ENCODE peak calls at places on chromosomes 12 and 14, in six cellular contexts. J is NB4; Y is endodermal cell; M is BE2C; F is Jurkat, Clone E6-1; N is heart right ventricle. T is an unnamed sample.

GRCh38 chr12:110421159-110421661 is 17.7 kb upstream of the ANAPC7 start:
- DNase-seq in F (no peak), N (no peak), Y (no peak), M (no peak), J (no peak), T (no peak)

GRCh38 chr12:53079226-53080117 is at the start of gene SPRYD3:
- DNase-seq in F (peak; percentile 90), Y (peak; percentile 100), J (peak; percentile 99), M (peak; percentile 97), N (peak; percentile 96), T (peak; percentile 92)

GRCh38 chr12:40820794-40821484 is 128.7 kb downstream of the CNTN1 start:
- DNase-seq in Y (no peak), J (no peak), F (no peak), M (no peak), N (no peak), T (no peak)

GRCh38 chr14:44895716-44896115 is 66.0 kb downstream of the KLHL28 start:
- DNase-seq in Y (no peak), N (no peak), M (no peak), J (no peak), F (no peak), T (peak; percentile 35)

GRCh38 chr14:94773017-94773681 is 3.2 kb upstream of the GSC start:
- DNase-seq in M (no peak), Y (peak; percentile 88), J (no peak), N (no peak), F (no peak), T (no peak)

GRCh38 chr12:54417712-54418440 is 1.2 kb downstream of the ITGA5 start:
- DNase-seq in M (no peak), Y (peak; percentile 77), N (peak; percentile 40), J (peak; percentile 62), F (no peak), T (no peak)

GRCh38 chr14:73833530-73834257 is 17.9 kb upstream of the PTGR2 start:
- DNase-seq in Y (peak; percentile 67), J (no peak), M (no peak), F (no peak), N (peak; percentile 40), T (peak; percentile 66)

GRCh38 chr12:107317751-107318553 is 224.6 kb upstream of the CRY1 start:
- DNase-seq in Y (peak; percentile 99), F (peak; percentile 85), N (peak; percentile 69), M (peak; percentile 95), J (peak; percentile 95), T (peak; percentile 70)

GRCh38 chr14:68320495-68320894 is 472.4 kb downstream of the ZFP36L1 start:
- DNase-seq in N (no peak), M (no peak), Y (no peak), J (no peak), F (no peak), T (no peak)

GRCh38 chr14:61140872-61141271 is 140.3 kb downstream of the TMEM30B start:
- DNase-seq in M (no peak), J (no peak), F (no peak), Y (no peak), N (no peak), T (peak; percentile 88)

GRCh38 chr12:122096591-122097149 is 18.1 kb downstream of the MLXIP start:
- DNase-seq in J (no peak), M (no peak), Y (no peak), N (no peak), F (no peak), T (no peak)

GRCh38 chr12:122093098-122093883 is 14.7 kb downstream of the MLXIP start:
- DNase-seq in J (no peak), M (no peak), F (no peak), Y (no peak), N (no peak), T (no peak)

GRCh38 chr12:122096014-122096413 is 17.5 kb downstream of the MLXIP start:
- DNase-seq in N (no peak), F (no peak), J (no peak), Y (no peak), M (no peak), T (no peak)

GRCh38 chr12:122094261-122094734 is 15.7 kb downstream of the MLXIP start:
- DNase-seq in Y (no peak), N (no peak), M (no peak), J (no peak), F (no peak), T (no peak)

GRCh38 chr12:122094735-122095561 is 16.4 kb downstream of the MLXIP start:
- DNase-seq in M (no peak), J (peak; percentile 43), N (no peak), F (no peak), Y (no peak), T (no peak)
- H3K4me3 ChIP-seq in M (no peak overlapping the region), J (no peak overlapping the region), N (no peak overlapping the region), F (no peak overlapping the region), Y (no peak overlapping the region), T (no peak overlapping the region)

DNA sequence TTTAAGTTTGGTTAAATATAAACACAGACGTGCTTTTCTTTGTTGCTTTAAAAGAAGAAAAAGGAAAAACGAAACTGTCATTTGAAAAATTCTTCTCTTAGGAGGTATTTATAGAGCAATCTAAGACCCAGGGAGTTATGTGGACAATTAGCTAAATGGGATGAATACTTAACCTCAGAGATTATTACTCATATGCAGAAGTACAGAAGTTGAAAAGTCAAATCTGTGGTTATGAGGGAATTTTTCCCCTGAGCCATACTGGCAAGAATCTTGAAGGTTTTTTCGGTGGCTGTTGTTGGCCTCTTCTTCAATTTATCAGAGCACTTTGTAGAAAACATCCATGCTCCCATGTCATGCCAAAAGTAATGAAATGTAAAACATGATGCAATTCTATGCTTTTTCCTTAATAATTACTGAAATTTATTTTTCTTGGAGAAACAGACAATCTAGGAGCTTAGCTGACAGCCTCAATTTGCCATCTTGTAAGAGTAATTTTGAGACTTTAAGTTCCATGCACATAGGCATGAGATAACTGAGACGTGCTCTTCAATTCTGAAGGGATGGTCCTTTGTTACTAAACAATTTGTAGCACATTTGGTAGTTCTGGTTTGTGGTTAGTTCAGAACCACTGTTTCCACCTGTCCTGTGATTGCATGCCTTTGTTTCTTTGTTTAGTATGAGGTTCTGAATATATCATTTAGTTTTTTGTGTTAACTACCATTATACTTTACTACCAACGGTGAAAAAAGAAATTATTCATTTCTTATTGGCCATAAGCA is 126.6 kb downstream of the BCAT1 start:
- DNase-seq in F (no peak), N (no peak), J (no peak), M (no peak), Y (no peak), T (peak; percentile 81)
- H3K4me3 ChIP-seq in F (no peak overlapping the region), N (no peak overlapping the region), J (no peak overlapping the region), M (no peak overlapping the region), Y (no peak overlapping the region), T (no peak overlapping the region)

GRCh38 chr12:26688344-26688904 is 144.6 kb downstream of the ITPR2 start:
- DNase-seq in J (no peak), Y (no peak), M (no peak), F (no peak), N (no peak), T (no peak)

GRCh38 chr12:26692417-26692816 is 140.6 kb downstream of the ITPR2 start:
- DNase-seq in N (no peak), M (no peak), J (no peak), F (no peak), Y (no peak), T (no peak)

GRCh38 chr12:26689281-26689841 is 143.6 kb downstream of the ITPR2 start:
- DNase-seq in J (no peak), F (no peak), N (no peak), Y (no peak), M (no peak), T (no peak)

GRCh38 chr12:26690601-26691000 is 142.4 kb downstream of the ITPR2 start:
- DNase-seq in F (no peak), J (no peak), N (no peak), M (no peak), Y (no peak), T (no peak)

DNA sequence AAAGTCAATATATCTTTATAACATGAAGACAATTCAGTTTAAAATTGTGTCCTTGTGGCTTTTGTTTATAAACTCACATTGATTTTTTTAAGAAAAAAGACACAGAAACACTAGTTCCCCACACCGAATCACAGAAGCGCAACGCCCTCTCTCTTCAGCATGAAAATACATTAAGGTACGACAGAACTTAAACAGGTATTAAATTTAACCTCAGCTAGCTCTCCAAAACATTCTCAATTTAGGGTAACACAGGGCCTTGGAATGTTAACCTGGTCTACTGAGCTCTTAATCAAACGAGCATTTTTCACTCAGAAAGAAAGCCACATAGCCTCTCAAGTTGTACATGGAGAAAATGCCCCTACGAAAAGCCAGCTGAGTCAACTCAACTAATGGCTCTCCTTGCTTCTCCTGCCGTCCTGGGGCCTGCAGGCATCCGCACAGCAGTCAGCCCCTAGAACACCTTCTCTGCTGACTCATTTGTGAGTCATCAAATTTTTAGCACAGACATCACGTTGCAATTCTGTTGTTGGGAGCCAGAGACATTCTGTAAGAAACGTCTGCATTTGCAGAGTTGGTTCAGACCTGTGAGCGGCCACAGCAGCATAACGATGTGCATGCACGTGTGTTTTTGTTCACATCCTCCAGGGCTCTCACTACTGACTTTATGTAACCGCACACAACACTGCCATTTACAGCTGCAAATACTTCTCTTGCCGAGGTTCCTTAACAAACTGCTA is 141.6 kb downstream of the ITPR2 start:
- DNase-seq in J (peak; percentile 95), F (no peak), Y (peak; percentile 87), N (no peak), M (peak; percentile 61), T (peak; percentile 96)
- H3K4me3 ChIP-seq in J (no peak overlapping the region), F (no peak overlapping the region), Y (no peak overlapping the region), N (no peak overlapping the region), M (no peak overlapping the region), T (no peak overlapping the region)

GRCh38 chr12:14950421-14950820 is 11.0 kb downstream of the ARHGDIB start:
- DNase-seq in J (no peak), F (no peak), N (no peak), M (no peak), Y (no peak), T (no peak)
- H3K4me3 ChIP-seq in J (no peak overlapping the region), F (peak overlapping the region; percentile 58), N (no peak overlapping the region), M (no peak overlapping the region), Y (no peak overlapping the region), T (no peak overlapping the region)

DNA sequence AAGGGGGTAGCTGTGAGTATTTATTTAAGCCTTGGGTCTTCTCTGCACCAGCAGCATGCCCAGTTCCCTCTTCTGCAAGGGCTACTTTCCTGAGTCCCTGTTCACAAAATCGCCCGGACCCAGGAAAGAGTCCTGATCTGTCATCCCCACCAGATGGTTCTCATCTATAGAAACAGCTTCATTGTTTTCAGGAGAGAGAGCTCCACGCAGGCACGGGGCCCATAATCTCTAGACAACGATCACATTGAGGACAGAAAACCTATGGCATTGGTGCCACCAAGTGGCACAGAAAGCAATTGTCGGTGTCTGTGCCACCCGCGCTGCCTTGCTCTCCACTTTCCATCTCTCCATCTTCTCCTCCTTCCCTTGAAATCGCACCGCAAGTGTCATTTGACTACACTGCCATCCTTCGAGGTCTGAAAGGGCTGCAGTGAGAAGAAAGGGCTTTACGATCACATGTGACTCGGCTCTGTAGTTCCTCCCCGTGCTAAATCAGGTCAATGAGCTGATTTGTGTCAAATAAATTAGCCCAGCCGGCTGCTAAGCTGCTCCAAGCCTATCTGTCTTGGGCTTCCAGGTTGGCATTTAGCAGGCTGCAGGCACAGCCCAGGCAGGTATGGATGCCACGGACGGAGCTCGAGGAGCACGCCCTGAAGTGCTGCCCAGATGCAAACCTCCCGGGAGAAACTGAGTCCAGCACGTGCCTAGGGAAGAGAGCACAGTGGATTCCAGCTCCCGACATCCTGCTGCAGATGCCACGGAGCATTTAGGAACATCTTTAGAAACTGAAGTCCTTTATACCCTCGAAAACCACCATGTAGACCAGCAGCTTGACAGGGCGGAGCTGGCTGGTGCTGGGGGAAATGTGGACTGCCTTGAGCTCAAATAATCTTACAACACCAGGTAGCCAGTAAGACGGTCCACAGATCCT is 28.8 kb downstream of the SPRING1 start:
- DNase-seq in M (peak; percentile 60), J (peak; percentile 80), Y (peak; percentile 78), F (peak; percentile 53), N (no peak), T (no peak)
- H3K4me3 ChIP-seq in M (peak overlapping the region; percentile 49), J (no peak overlapping the region), Y (no peak overlapping the region), F (no peak overlapping the region), N (no peak overlapping the region), T (no peak overlapping the region)

GRCh38 chr12:126210448-126210847 is 1145.2 kb downstream of the AACS start:
- DNase-seq in F (no peak), J (no peak), N (no peak), Y (no peak), M (no peak), T (no peak)
- H3K4me3 ChIP-seq in F (no peak overlapping the region), J (no peak overlapping the region), N (no peak overlapping the region), Y (peak overlapping the region; percentile 29), M (no peak overlapping the region), T (no peak overlapping the region)